ENCODE peak calls at places on chromosomes 2 and 18, in five cellular contexts. C is uterus, E is IMR-90, N is transverse colon, Q is heart left ventricle. K is an unnamed sample.

GRCh38 chr2:143907801-143908200 is 612.1 kb downstream of the ZEB2 start:
- DNase-seq in C (no peak), E (peak; percentile 85), N (no peak), Q (no peak), K (no peak)

GRCh38 chr18:74840492-74841167 is 243.0 kb downstream of the ZNF407 start:
- DNase-seq in C (no peak), E (peak; percentile 82), N (no peak), Q (no peak), K (no peak)

GRCh38 chr2:98404556-98405250 is 40.0 kb upstream of the INPP4A start:
- DNase-seq in C (no peak), E (no peak), N (no peak), Q (no peak), K (no peak)

GRCh38 chr2:240462073-240462703 is 26.7 kb downstream of the GPC1 start:
- DNase-seq in C (peak; percentile 13), E (no peak), N (peak; percentile 6), Q (peak; percentile 17), K (no peak)

GRCh38 chr2:43186679-43187374 is 39.6 kb downstream of the ZFP36L2 start:
- DNase-seq in C (peak; percentile 72), E (no peak), N (peak; percentile 78), Q (no peak), K (no peak)

GRCh38 chr2:115880558-115880957 is 1438.1 kb downstream of the DPP10 start:
- DNase-seq in C (no peak), E (no peak), N (no peak), Q (no peak), K (no peak)

GRCh38 chr18:30175621-30176225 is 866.8 kb downstream of the DSC3 start:
- DNase-seq in C (no peak), E (no peak), N (no peak), Q (no peak), K (no peak)

GRCh38 chr2:176129013-176129796 is at the start of gene HOXD8:
- DNase-seq in C (peak; percentile 88), E (peak; percentile 9), N (peak; percentile 75), Q (peak; percentile 71), K (no peak)

GRCh38 chr18:77110400-77110799 is 22.2 kb downstream of the MBP start:
- DNase-seq in C (peak; percentile 13), E (no peak), N (no peak), Q (no peak), K (peak; percentile 72)

GRCh38 chr2:120441744-120442471 is 96.0 kb downstream of the INHBB start:
- DNase-seq in C (no peak), E (peak; percentile 13), N (peak; percentile 46), Q (no peak), K (peak; percentile 88)

GRCh38 chr18:76491436-76491800 is 3.6 kb downstream of the ZNF516 start:
- DNase-seq in C (peak; percentile 84), E (peak; percentile 68), N (peak; percentile 85), Q (peak; percentile 87), K (peak; percentile 61)

GRCh38 chr18:8849696-8850095 is 144.3 kb downstream of the MTCL1 start:
- DNase-seq in C (no peak), E (peak; percentile 57), N (no peak), Q (no peak), K (peak; percentile 32)

GRCh38 chr2:205531082-205531481 is 151.2 kb upstream of the NRP2 start:
- DNase-seq in C (no peak), E (no peak), N (no peak), Q (no peak), K (no peak)

GRCh38 chr2:172293952-172294351 is 133.4 kb upstream of the ITGA6 start:
- DNase-seq in C (peak; percentile 63), E (peak; percentile 62), N (peak; percentile 80), Q (no peak), K (peak; percentile 92)

GRCh38 chr2:166520604-166521003 is 26.6 kb upstream of the SCN7A start:
- DNase-seq in C (no peak), E (no peak), N (no peak), Q (no peak), K (no peak)

GRCh38 chr2:200405599-200406298 is 99.3 kb downstream of the SPATS2L start:
- DNase-seq in C (no peak), E (peak; percentile 95), N (peak; percentile 21), Q (no peak), K (no peak)

GRCh38 chr2:75317316-75317715 is 118.0 kb upstream of the TACR1 start:
- DNase-seq in C (no peak), E (peak; percentile 9), N (no peak), Q (no peak), K (no peak)

GRCh38 chr18:39681061-39681460 is 2115.5 kb upstream of the CELF4 start:
- DNase-seq in C (no peak), E (no peak), N (no peak), Q (no peak), K (no peak)
- TF ChIP-seq CTCF in C (no peak), E (no peak), N (no peak), Q (no peak), K (no peak)

GRCh38 chr2:195532628-195533271 is 124.3 kb upstream of the SLC39A10 start:
- DNase-seq in C (no peak), E (peak; percentile 63), N (no peak), Q (no peak), K (no peak)
- H3K4me3 ChIP-seq in C (no peak overlapping the region), E (peak overlapping the region; percentile 53), N (peak overlapping the region; percentile 38), Q (no peak overlapping the region), K (no peak overlapping the region)

GRCh38 chr2:70124983-70125480 is 37.8 kb downstream of the PCBP1 start:
- DNase-seq in C (peak; percentile 71), E (peak; percentile 31), N (peak; percentile 68), Q (peak; percentile 79), K (peak; percentile 55)
- TF ChIP-seq POLR2A in C (no peak), E (no peak), N (no peak), Q (no peak), K (no peak)

GRCh38 chr2:29014811-29015414 is 33.8 kb downstream of the TOGARAM2 start:
- DNase-seq in C (no peak), E (peak; percentile 57), N (peak; percentile 59), Q (peak; percentile 57), K (no peak)
- TF ChIP-seq CTCF in C (no peak), E (peak; percentile 25), N (no peak), Q (no peak), K (no peak)

GRCh38 chr2:10913501-10914271 is 2.0 kb downstream of the KCNF1 start:
- DNase-seq in C (no peak), E (no peak), N (no peak), Q (no peak), K (peak; percentile 77)

GRCh38 chr2:10912796-10913445 is 1.2 kb downstream of the KCNF1 start:
- DNase-seq in C (no peak), E (no peak), N (no peak), Q (no peak), K (no peak)

GRCh38 chr2:10915236-10915635 is 3.5 kb downstream of the KCNF1 start:
- DNase-seq in C (no peak), E (no peak), N (no peak), Q (no peak), K (no peak)

GRCh38 chr2:10915731-10916331 is 4.1 kb downstream of the KCNF1 start:
- DNase-seq in C (no peak), E (no peak), N (no peak), Q (no peak), K (peak; percentile 65)

GRCh38 chr2:10914272-10914693 is 2.5 kb downstream of the KCNF1 start:
- DNase-seq in C (no peak), E (no peak), N (peak; percentile 31), Q (no peak), K (no peak)
- H3K4me3 ChIP-seq in C (no peak overlapping the region), E (no peak overlapping the region), N (no peak overlapping the region), Q (no peak overlapping the region), K (no peak overlapping the region)

GRCh38 chr2:31788273-31788672 is 207.5 kb upstream of the SRD5A2 start:
- DNase-seq in C (no peak), E (no peak), N (no peak), Q (no peak), K (no peak)
- TF ChIP-seq POLR2A in C (no peak), E (no peak), N (no peak), Q (no peak), K (no peak)

K was measured in lower leg skin.